ENCODE peak calls at places on chromosome X, in five cellular contexts. H is stimulated activated CD4-positive, alpha-beta T cell treated with anti-CD3 and anti-CD28 coated beads, Interleukin-1b, Interleukin-23, amount 100 ng/mL, for 4 hours; K is midbrain; X is activated CD4-positive, alpha-beta T cell treated with anti-CD3 and anti-CD28 coated beads for 36 hours; N is activated CD8-positive, alpha-beta T cell treated with anti-CD3 and anti-CD28 coated beads for 36 hours. M is an unnamed sample.

GRCh38 chrX:74514384-74514783 is 93.1 kb downstream of the SLC16A2 start:
- DNase-seq in H (no peak), K (no peak), X (no peak), N (no peak), M (no peak)

GRCh38 chrX:132023896-132024386 is 839 bp downstream of the STK26 start:
- DNase-seq in H (peak), K (no peak), X (peak), N (peak), M (no peak)

GRCh38 chrX:134868766-134869495 is 121.9 kb upstream of the SMIM10 start:
- DNase-seq in H (no peak), K (no peak), X (no peak), N (no peak), M (no peak)

GRCh38 chrX:4091046-4091760 is 377.8 kb upstream of the PRKX start:
- DNase-seq in H (no peak), K (no peak), X (no peak), N (no peak), M (no peak)

GRCh38 chrX:10569946-10570345 is 50.4 kb downstream of the MID1 start:
- DNase-seq in H (no peak), K (no peak), X (no peak), N (no peak), M (no peak)

GRCh38 chrX:23168291-23168690 is 166.4 kb upstream of the PTCHD1 start:
- DNase-seq in H (no peak), K (no peak), X (no peak), N (no peak), M (no peak)

GRCh38 chrX:11792461-11793421 is 34.7 kb downstream of the MSL3 start:
- DNase-seq in H (peak), K (no peak), X (peak), N (peak), M (no peak)

GRCh38 chrX:10769696-10770619 is 149.6 kb upstream of the MID1 start:
- DNase-seq in H (no peak), K (no peak), X (no peak), N (no peak), M (no peak)

GRCh38 chrX:8939344-8939743 is 94.6 kb downstream of the FAM9B start:
- DNase-seq in H (no peak), K (no peak), X (no peak), N (no peak), M (no peak)

GRCh38 chrX:113986427-113986826 is 597.5 kb upstream of the HTR2C start:
- DNase-seq in H (no peak), K (no peak), X (no peak), N (no peak), M (no peak)

GRCh38 chrX:118513120-118513899 is 17.7 kb downstream of the DOCK11 start:
- DNase-seq in H (no peak), K (no peak), X (no peak), N (no peak), M (no peak)

GRCh38 chrX:44232100-44232499 is 111.4 kb downstream of the EFHC2 start:
- DNase-seq in H (no peak), K (no peak), X (no peak), N (no peak), M (no peak)

GRCh38 chrX:18288716-18289115 is 65.8 kb downstream of the SCML2 start:
- DNase-seq in H (no peak), K (no peak), X (no peak), N (no peak), M (no peak)

GRCh38 chrX:151082077-151082948 is 94.1 kb upstream of the GPR50 start:
- DNase-seq in H (peak), K (peak), X (peak), N (peak), M (no peak)

GRCh38 chrX:29587107-29587506 is 628.3 kb upstream of the MAGEB2 start:
- DNase-seq in H (no peak), K (no peak), X (no peak), N (no peak), M (no peak)

GRCh38 chrX:110284159-110284558 is 33.7 kb downstream of the AMMECR1 start:
- DNase-seq in H (no peak), K (no peak), X (no peak), N (no peak), M (peak)

GRCh38 chrX:70755850-70756249 is 152.7 kb downstream of the TEX11 start:
- DNase-seq in H (peak), K (no peak), X (peak), N (peak), M (no peak)

GRCh38 chrX:68997461-68997860 is 167.8 kb downstream of the PJA1 start:
- DNase-seq in H (no peak), K (no peak), X (no peak), N (no peak), M (no peak)

GRCh38 chrX:40897768-40898167 is 162.4 kb upstream of the MED14 start:
- DNase-seq in H (no peak), K (no peak), X (no peak), N (no peak), M (no peak)

GRCh38 chrX:149487292-149487691 is 17.8 kb downstream of the IDS start:
- DNase-seq in H (no peak), K (no peak), X (peak), N (peak), M (no peak)

GRCh38 chrX:40105016-40105790 is 7.4 kb upstream of the BCOR start:
- DNase-seq in H (no peak), K (no peak), X (peak), N (no peak), M (no peak)

GRCh38 chrX:68693481-68694410 is 46.3 kb downstream of the STARD8 start:
- DNase-seq in H (no peak), K (peak), X (peak), N (peak), M (no peak)

GRCh38 chrX:318739-319578 is at the start of gene GTPBP6:
- DNase-seq in H (peak), K (no peak), X (peak), N (peak), M (peak)

GRCh38 chrX:2262679-2263055 is 238.1 kb downstream of the DHRSX start:
- DNase-seq in H (no peak), K (no peak), X (no peak), N (no peak), M (no peak)

GRCh38 chrX:92230628-92231027 is 451.5 kb downstream of the PCDH11X start:
- DNase-seq in H (no peak), K (no peak), X (no peak), N (no peak), M (no peak)

GRCh38 chrX:87006561-87006960 is 511.0 kb upstream of the KLHL4 start:
- DNase-seq in H (no peak), K (no peak), X (no peak), N (no peak), M (no peak)

M was measured in glomerular endothelial cell.